ENCODE peak calls at places on chromosomes 6 and 20, in six cellular contexts. One of them, this sample, is unnamed.

GRCh38 chr20:137668-138131 is 4.7 kb upstream of the DEFB126 start:
- DNase-seq in RWPE1: no peak
- DNase-seq in spleen: no peak
- DNase-seq in BE2C: peak
- DNase-seq in PC-3: peak
- DNase-seq in HFFc6: no peak
- DNase-seq in this sample: no peak

GRCh38 chr20:40563296-40563950 is 125.6 kb downstream of the MAFB start:
- DNase-seq in RWPE1: peak
- DNase-seq in spleen: no peak
- DNase-seq in BE2C: peak
- DNase-seq in PC-3: peak
- DNase-seq in HFFc6: no peak
- DNase-seq in this sample: no peak

GRCh38 chr20:30502670-30503069 is 754.8 kb upstream of the DEFB115 start:
- DNase-seq in RWPE1: no peak
- DNase-seq in spleen: no peak
- DNase-seq in BE2C: no peak
- DNase-seq in PC-3: no peak
- DNase-seq in HFFc6: no peak
- DNase-seq in this sample: no peak

GRCh38 chr6:52499026-52499425 is 77.8 kb downstream of the TRAM2 start:
- DNase-seq in RWPE1: no peak
- DNase-seq in spleen: no peak
- DNase-seq in BE2C: no peak
- DNase-seq in PC-3: no peak
- DNase-seq in HFFc6: peak
- DNase-seq in this sample: no peak

GRCh38 chr6:122995930-122996796 is at the start of gene CLVS2:
- DNase-seq in RWPE1: peak
- DNase-seq in spleen: peak
- DNase-seq in BE2C: peak
- DNase-seq in PC-3: no peak
- DNase-seq in HFFc6: no peak
- DNase-seq in this sample: peak

GRCh38 chr6:83442752-83443151 is 11.9 kb upstream of the ME1 start:
- DNase-seq in RWPE1: no peak
- DNase-seq in spleen: no peak
- DNase-seq in BE2C: no peak
- DNase-seq in PC-3: no peak
- DNase-seq in HFFc6: peak
- DNase-seq in this sample: no peak

GRCh38 chr6:44086931-44087574 is 40.2 kb downstream of the MRPL14 start:
- DNase-seq in RWPE1: no peak
- DNase-seq in spleen: peak
- DNase-seq in BE2C: peak
- DNase-seq in PC-3: peak
- DNase-seq in HFFc6: no peak
- DNase-seq in this sample: no peak

GRCh38 chr6:81751388-81752083 is 945 bp downstream of the TENT5A start:
- DNase-seq in RWPE1: no peak
- DNase-seq in spleen: peak
- DNase-seq in BE2C: no peak
- DNase-seq in PC-3: peak
- DNase-seq in HFFc6: peak
- DNase-seq in this sample: no peak

GRCh38 chr20:25749667-25750066 is 53.0 kb upstream of the ZNF337 start:
- DNase-seq in RWPE1: no peak
- DNase-seq in spleen: no peak
- DNase-seq in BE2C: no peak
- DNase-seq in PC-3: no peak
- DNase-seq in HFFc6: no peak
- DNase-seq in this sample: no peak

GRCh38 chr6:22353036-22353560 is 56.3 kb upstream of the PRL start:
- DNase-seq in RWPE1: no peak
- DNase-seq in spleen: no peak
- DNase-seq in BE2C: no peak
- DNase-seq in PC-3: no peak
- DNase-seq in HFFc6: no peak
- DNase-seq in this sample: no peak

GRCh38 chr6:44226368-44227137 is 3.2 kb downstream of the SLC29A1 start:
- DNase-seq in RWPE1: no peak
- DNase-seq in spleen: no peak
- DNase-seq in BE2C: peak
- DNase-seq in PC-3: no peak
- DNase-seq in HFFc6: no peak
- DNase-seq in this sample: no peak

GRCh38 chr6:113076116-113076515 is 729.0 kb downstream of the RFPL4B start:
- DNase-seq in RWPE1: no peak
- DNase-seq in spleen: no peak
- DNase-seq in BE2C: no peak
- DNase-seq in PC-3: no peak
- DNase-seq in HFFc6: no peak
- DNase-seq in this sample: no peak

GRCh38 chr6:81940451-81940850 is 188.0 kb upstream of the TENT5A start:
- DNase-seq in RWPE1: no peak
- DNase-seq in spleen: no peak
- DNase-seq in BE2C: no peak
- DNase-seq in PC-3: peak
- DNase-seq in HFFc6: no peak
- DNase-seq in this sample: no peak

GRCh38 chr6:13710552-13711383 is 867 bp downstream of the RANBP9 start:
- DNase-seq in RWPE1: peak
- DNase-seq in spleen: peak
- DNase-seq in BE2C: peak
- DNase-seq in PC-3: peak
- DNase-seq in HFFc6: no peak
- DNase-seq in this sample: no peak

GRCh38 chr20:36951977-36952738 is 650 bp upstream of the SAMHD1 start:
- DNase-seq in RWPE1: no peak
- DNase-seq in spleen: no peak
- DNase-seq in BE2C: no peak
- DNase-seq in PC-3: peak
- DNase-seq in HFFc6: no peak
- DNase-seq in this sample: no peak

GRCh38 chr20:37137547-37137946 is 41.6 kb upstream of the RPN2 start:
- DNase-seq in RWPE1: no peak
- DNase-seq in spleen: no peak
- DNase-seq in BE2C: no peak
- DNase-seq in PC-3: no peak
- DNase-seq in HFFc6: no peak
- DNase-seq in this sample: no peak

GRCh38 chr20:39318911-39319310 is 356.8 kb downstream of the DHX35 start:
- DNase-seq in RWPE1: no peak
- DNase-seq in spleen: no peak
- DNase-seq in BE2C: no peak
- DNase-seq in PC-3: no peak
- DNase-seq in HFFc6: no peak
- DNase-seq in this sample: no peak

GRCh38 chr20:49823152-49823847 is 10.7 kb downstream of the SLC9A8 start:
- DNase-seq in RWPE1: no peak
- DNase-seq in spleen: no peak
- DNase-seq in BE2C: no peak
- DNase-seq in PC-3: no peak
- DNase-seq in HFFc6: no peak
- DNase-seq in this sample: no peak

GRCh38 chr20:49824206-49824605 is 11.6 kb downstream of the SLC9A8 start:
- DNase-seq in RWPE1: no peak
- DNase-seq in spleen: no peak
- DNase-seq in BE2C: no peak
- DNase-seq in PC-3: peak
- DNase-seq in HFFc6: peak
- DNase-seq in this sample: no peak

GRCh38 chr20:49819702-49820101 is 7.1 kb downstream of the SLC9A8 start:
- DNase-seq in RWPE1: no peak
- DNase-seq in spleen: no peak
- DNase-seq in BE2C: no peak
- DNase-seq in PC-3: no peak
- DNase-seq in HFFc6: no peak
- DNase-seq in this sample: no peak

GRCh38 chr20:49821381-49821780 is 8.8 kb downstream of the SLC9A8 start:
- DNase-seq in RWPE1: no peak
- DNase-seq in spleen: no peak
- DNase-seq in BE2C: no peak
- DNase-seq in PC-3: no peak
- DNase-seq in HFFc6: no peak
- DNase-seq in this sample: no peak

DNA sequence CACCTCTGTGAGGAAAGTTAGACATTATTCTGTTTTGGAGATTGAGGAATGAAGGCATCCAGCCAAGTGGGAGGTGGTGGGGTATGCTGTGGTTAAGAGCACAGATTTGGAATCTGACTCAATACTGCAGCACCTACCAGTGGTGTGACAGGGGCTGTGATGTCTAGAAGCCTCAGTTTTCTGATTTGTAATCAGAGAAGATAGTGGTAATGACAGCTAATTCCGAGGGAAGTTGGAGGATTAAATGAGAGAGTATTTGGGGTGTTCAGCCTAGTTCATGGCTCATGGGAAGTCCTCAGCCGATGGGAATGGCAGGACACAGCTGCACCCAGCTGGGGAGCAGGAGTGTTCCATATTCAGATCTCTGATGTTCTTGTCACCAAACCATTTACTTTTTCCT is 9.2 kb downstream of the SLC9A8 start:
- DNase-seq in RWPE1: no peak
- DNase-seq in spleen: no peak
- DNase-seq in BE2C: no peak
- DNase-seq in PC-3: peak
- DNase-seq in HFFc6: peak
- DNase-seq in this sample: no peak
- TF ChIP-seq CTCF in RWPE1: peak
- TF ChIP-seq CTCF in spleen: no peak
- TF ChIP-seq CTCF in BE2C: no peak
- TF ChIP-seq CTCF in PC-3: peak
- TF ChIP-seq CTCF in HFFc6: no peak
- TF ChIP-seq CTCF in this sample: no peak

DNA sequence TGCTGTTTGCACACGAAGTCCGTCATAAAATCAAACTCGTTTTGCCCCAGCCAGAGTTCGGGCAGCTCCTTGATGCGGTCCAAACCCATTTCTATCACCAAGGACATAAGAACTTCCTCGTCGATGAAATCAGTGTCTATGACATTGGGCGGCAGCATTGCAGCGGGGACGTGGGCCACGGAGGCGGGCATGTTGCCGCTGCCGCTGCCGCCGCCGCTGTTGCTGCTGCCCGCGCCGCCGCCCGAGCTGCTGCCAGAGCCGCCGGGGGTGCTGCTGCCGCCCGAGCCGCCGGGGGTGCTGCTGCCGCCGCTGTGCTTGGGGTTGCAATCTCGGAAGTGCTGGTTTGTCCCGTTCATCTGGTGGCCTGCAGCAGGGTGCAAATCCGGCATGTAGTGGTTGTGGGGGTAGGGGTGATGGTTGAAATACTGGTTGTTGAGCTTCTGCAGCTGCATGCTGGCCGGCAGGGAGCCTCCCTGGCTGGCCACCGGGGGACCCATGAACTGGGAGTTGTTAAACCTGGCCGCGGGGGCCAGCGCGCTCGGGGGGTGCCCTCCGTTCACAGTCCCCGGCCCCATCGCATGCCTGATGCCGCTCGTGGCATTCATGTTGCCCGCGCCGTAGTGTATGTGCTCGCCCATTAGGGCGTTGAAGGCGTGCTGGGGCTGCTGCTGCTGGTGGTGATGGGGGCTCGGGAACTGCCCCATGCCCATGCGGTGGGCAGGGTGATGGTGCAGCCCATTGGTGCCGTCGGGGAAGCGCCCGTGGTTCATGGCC is 1.1 kb downstream of the CITED2 start:
- DNase-seq in RWPE1: peak
- DNase-seq in spleen: peak
- DNase-seq in BE2C: peak
- DNase-seq in PC-3: peak
- DNase-seq in HFFc6: peak
- DNase-seq in this sample: no peak
- TF ChIP-seq CTCF in RWPE1: peak
- TF ChIP-seq CTCF in spleen: peak
- TF ChIP-seq CTCF in BE2C: peak
- TF ChIP-seq CTCF in PC-3: no peak
- TF ChIP-seq CTCF in HFFc6: peak
- TF ChIP-seq CTCF in this sample: peak

GRCh38 chr6:108492131-108492766 is 68.5 kb upstream of the FOXO3 start:
- DNase-seq in RWPE1: peak
- DNase-seq in spleen: no peak
- DNase-seq in BE2C: no peak
- DNase-seq in PC-3: peak
- DNase-seq in HFFc6: peak
- DNase-seq in this sample: no peak
- TF ChIP-seq CTCF in RWPE1: peak
- TF ChIP-seq CTCF in spleen: peak
- TF ChIP-seq CTCF in BE2C: peak
- TF ChIP-seq CTCF in PC-3: peak
- TF ChIP-seq CTCF in HFFc6: peak
- TF ChIP-seq CTCF in this sample: peak

GRCh38 chr6:88167625-88167937 is 1.4 kb upstream of the CNR1 start:
- DNase-seq in RWPE1: no peak
- DNase-seq in spleen: no peak
- DNase-seq in BE2C: no peak
- DNase-seq in PC-3: no peak
- DNase-seq in HFFc6: no peak
- DNase-seq in this sample: no peak

GRCh38 chr6:88166901-88167624 is 916 bp upstream of the CNR1 start:
- DNase-seq in RWPE1: no peak
- DNase-seq in spleen: peak
- DNase-seq in BE2C: no peak
- DNase-seq in PC-3: no peak
- DNase-seq in HFFc6: no peak
- DNase-seq in this sample: no peak

GRCh38 chr6:88166493-88166900 is 350 bp upstream of the CNR1 start:
- DNase-seq in RWPE1: no peak
- DNase-seq in spleen: peak
- DNase-seq in BE2C: no peak
- DNase-seq in PC-3: no peak
- DNase-seq in HFFc6: no peak
- DNase-seq in this sample: no peak

GRCh38 chr6:88165087-88165876 is 865 bp downstream of the CNR1 start:
- DNase-seq in RWPE1: no peak
- DNase-seq in spleen: no peak
- DNase-seq in BE2C: no peak
- DNase-seq in PC-3: no peak
- DNase-seq in HFFc6: no peak
- DNase-seq in this sample: no peak

GRCh38 chr6:88165877-88166492 is at the start of gene CNR1:
- DNase-seq in RWPE1: peak
- DNase-seq in spleen: peak
- DNase-seq in BE2C: peak
- DNase-seq in PC-3: no peak
- DNase-seq in HFFc6: no peak
- DNase-seq in this sample: no peak
- TF ChIP-seq CTCF in RWPE1: peak
- TF ChIP-seq CTCF in spleen: no peak
- TF ChIP-seq CTCF in BE2C: no peak
- TF ChIP-seq CTCF in PC-3: no peak
- TF ChIP-seq CTCF in HFFc6: no peak
- TF ChIP-seq CTCF in this sample: no peak